ENCODE peak calls at places on chromosomes 4 and X, in eight cellular contexts. X is hepatocyte, M is right lobe of liver, T is GM12865, Z is PC-3, U is psoas muscle, R is choroid plexus epithelial cell, A is bronchial epithelial cell. G is an unnamed sample.

GRCh38 chr4:3136454-3136853 is 62.0 kb downstream of the HTT start:
- DNase-seq in U (no peak), X (no peak), R (peak; percentile 61), A (no peak), Z (peak; percentile 26), T (no peak), M (no peak), G (no peak)

GRCh38 chr4:173169178-173169427 is 492 bp downstream of the GALNT7 start:
- DNase-seq in U (no peak), M (no peak), R (no peak), X (no peak), A (no peak), Z (peak; percentile 15), T (no peak), G (no peak)

GRCh38 chr4:117064297-117064696 is 21.1 kb downstream of the TRAM1L1 start:
- DNase-seq in R (peak; percentile 0), X (no peak), U (no peak), A (no peak), M (no peak), T (no peak), Z (peak; percentile 59), G (no peak)

GRCh38 chr4:85741421-85741820 is 266.5 kb downstream of the ARHGAP24 start:
- DNase-seq in Z (no peak), U (no peak), X (no peak), R (no peak), M (no peak), A (no peak), T (no peak), G (no peak)

GRCh38 chrX:119763836-119764387 is 5.5 kb downstream of the SOWAHD start:
- DNase-seq in M (no peak), A (no peak), U (no peak), X (no peak), T (no peak), R (no peak), Z (no peak), G (no peak)

GRCh38 chr4:104429150-104429741 is 65.4 kb downstream of the CXXC4 start:
- DNase-seq in A (no peak), Z (no peak), T (no peak), M (no peak), U (no peak), X (no peak), R (no peak), G (peak; percentile 30)

GRCh38 chrX:10847333-10847732 is 226.9 kb upstream of the MID1 start:
- DNase-seq in M (no peak), A (no peak), R (no peak), Z (no peak), U (no peak), X (no peak), T (no peak), G (no peak)

GRCh38 chr4:27100713-27101112 is 240.1 kb downstream of the STIM2 start:
- DNase-seq in A (peak; percentile 67), M (no peak), R (no peak), X (peak; percentile 19), U (no peak), T (no peak), Z (peak; percentile 70), G (no peak)

GRCh38 chr4:139988863-139989765 is 164.9 kb downstream of the MAML3 start:
- DNase-seq in T (no peak), Z (peak; percentile 94), R (peak; percentile 93), U (peak; percentile 48), X (peak; percentile 75), A (peak; percentile 97), M (peak; percentile 30), G (peak; percentile 68)

GRCh38 chr4:531076-531475 is 32.1 kb downstream of the PIGG start:
- DNase-seq in M (no peak), A (no peak), U (no peak), T (no peak), X (no peak), Z (no peak), R (no peak), G (no peak)
- TF ChIP-seq CTCF in M (no peak), A (no peak), U (no peak), T (no peak), X (no peak), Z (no peak), R (no peak), G (no peak)

DNA sequence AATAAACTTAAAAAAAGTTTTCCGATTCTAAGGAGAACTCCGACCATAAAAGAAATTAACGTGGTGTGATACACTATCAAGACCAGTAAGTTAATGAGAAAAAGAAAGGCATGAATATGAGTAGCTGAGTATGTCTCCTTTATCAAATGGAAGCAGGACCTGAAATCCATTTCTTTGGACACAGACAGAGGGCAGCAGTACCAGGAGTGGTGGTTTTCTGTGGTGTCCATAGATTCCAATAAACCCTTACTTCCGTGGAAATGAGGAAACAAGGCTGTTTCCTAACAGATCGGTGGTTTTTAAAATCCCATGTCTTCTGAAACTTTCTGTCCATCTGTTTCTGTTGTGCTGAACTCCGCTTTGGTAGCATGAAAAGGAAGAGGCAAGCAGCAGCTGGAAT is 128.5 kb upstream of the TSPAN5 start:
- DNase-seq in X (no peak), R (peak; percentile 29), Z (no peak), M (no peak), A (no peak), T (no peak), U (no peak), G (no peak)
- TF ChIP-seq CTCF in X (no peak), R (peak; percentile 40), Z (peak; percentile 28), M (no peak), A (peak; percentile 20), T (no peak), U (no peak), G (no peak)

GRCh38 chr4:186537843-186538521 is 17.4 kb downstream of the MTNR1A start:
- DNase-seq in T (no peak), M (no peak), A (no peak), Z (no peak), R (no peak), U (no peak), X (no peak), G (no peak)
- TF ChIP-seq CTCF in T (no peak), M (no peak), A (no peak), Z (no peak), R (no peak), U (no peak), X (no peak), G (no peak)

GRCh38 chr4:118955515-118955914 is 66.9 kb downstream of the SYNPO2 start:
- DNase-seq in R (peak; percentile 81), Z (no peak), X (no peak), A (no peak), U (no peak), T (no peak), M (no peak), G (no peak)

GRCh38 chr4:118953276-118953675 is 64.6 kb downstream of the SYNPO2 start:
- DNase-seq in X (no peak), T (no peak), Z (peak; percentile 25), U (no peak), M (no peak), R (no peak), A (no peak), G (no peak)

GRCh38 chr4:118950929-118951570 is 62.4 kb downstream of the SYNPO2 start:
- DNase-seq in M (no peak), X (no peak), U (no peak), T (no peak), Z (no peak), R (no peak), A (no peak), G (no peak)

GRCh38 chr4:118957683-118958082 is 69.0 kb downstream of the SYNPO2 start:
- DNase-seq in A (no peak), T (no peak), X (no peak), R (peak; percentile 87), U (no peak), M (no peak), Z (no peak), G (no peak)

DNA sequence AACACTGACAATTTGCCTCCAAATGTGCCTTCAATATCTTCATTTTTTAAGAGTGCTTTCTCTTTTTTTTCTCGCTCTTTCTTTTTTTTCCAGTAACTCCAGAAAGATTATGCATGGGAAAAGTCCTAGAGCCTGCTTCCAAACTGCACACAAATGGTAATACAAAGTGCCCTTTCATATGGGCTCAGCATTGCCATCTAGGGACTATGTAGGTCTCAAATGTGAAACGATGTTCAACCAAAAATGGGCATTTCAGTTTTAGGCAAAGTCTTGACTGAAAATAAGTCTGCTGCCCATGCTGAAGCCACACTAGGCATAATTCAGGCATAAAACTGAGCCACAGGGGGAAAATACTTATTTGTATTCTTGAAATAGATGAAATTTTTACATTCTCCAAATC is 65.6 kb downstream of the SYNPO2 start:
- DNase-seq in Z (peak; percentile 47), U (no peak), M (no peak), A (peak; percentile 25), X (no peak), R (peak; percentile 57), T (no peak), G (no peak)
- TF ChIP-seq CTCF in Z (peak; percentile 54), U (no peak), M (no peak), A (peak; percentile 2), X (peak; percentile 18), R (peak; percentile 42), T (peak; percentile 6), G (peak; percentile 17)

DNA sequence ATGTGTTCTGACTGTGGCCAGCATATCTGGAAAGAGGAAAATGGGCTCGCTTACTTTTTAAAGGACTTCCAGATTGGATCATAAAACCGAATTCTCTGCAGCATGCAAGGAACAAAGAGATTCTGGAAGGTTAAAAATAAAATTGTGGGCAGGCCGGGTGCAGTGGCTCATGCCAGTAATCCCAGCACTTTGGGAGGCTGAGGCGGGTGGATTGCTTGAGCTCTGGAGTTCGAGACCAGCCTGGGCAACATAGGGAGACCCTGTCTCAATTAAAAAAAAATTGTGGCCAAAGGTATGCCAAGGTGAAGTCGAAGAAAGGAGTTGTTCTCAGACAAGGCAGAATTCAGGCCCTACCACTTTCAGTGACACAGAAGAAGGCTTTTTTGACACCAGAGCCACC is 37.8 kb downstream of the NELFA start:
- DNase-seq in T (no peak), Z (no peak), R (no peak), U (no peak), M (no peak), A (no peak), X (no peak), G (no peak)
- TF ChIP-seq CTCF in T (no peak), Z (no peak), R (no peak), U (no peak), M (no peak), A (no peak), X (no peak), G (no peak)

GRCh38 chrX:41010188-41010846 is 74.9 kb upstream of the USP9X start:
- DNase-seq in M (peak; percentile 79), Z (peak; percentile 91), T (peak; percentile 23), R (peak; percentile 94), X (peak; percentile 85), A (peak; percentile 87), U (peak; percentile 73), G (peak; percentile 87)
- TF ChIP-seq CTCF in M (peak; percentile 20), Z (no peak), T (no peak), R (peak; percentile 31), X (no peak), A (no peak), U (peak; percentile 24), G (peak; percentile 24)

G was measured in heart left ventricle.